ENCODE peak calls at places on chromosomes 2 and 18, in six cellular contexts. One of them, this sample, is unnamed.

GRCh38 chr2:53476800-53477199 is 290.8 kb upstream of the CHAC2 start:
- DNase-seq in IMR-90: no peak
- DNase-seq in H1: no peak
- DNase-seq in H9: no peak
- DNase-seq in trophoblast cell: peak; percentile 84
- DNase-seq in mesenchymal stem cell: no peak
- DNase-seq in this sample: no peak

GRCh38 chr2:223247136-223247535 is 195.1 kb downstream of the KCNE4 start:
- DNase-seq in IMR-90: peak; percentile 43
- DNase-seq in trophoblast cell: peak; percentile 49
- DNase-seq in H1: no peak
- DNase-seq in mesenchymal stem cell: peak; percentile 40
- DNase-seq in H9: no peak
- DNase-seq in this sample: no peak

GRCh38 chr2:19902272-19902730 is 518 bp upstream of the TTC32 start:
- DNase-seq in H9: no peak
- DNase-seq in H1: no peak
- DNase-seq in IMR-90: no peak
- DNase-seq in mesenchymal stem cell: no peak
- DNase-seq in trophoblast cell: no peak
- DNase-seq in this sample: no peak

GRCh38 chr18:75241705-75242104 is 31.1 kb downstream of the TSHZ1 start:
- DNase-seq in trophoblast cell: no peak
- DNase-seq in mesenchymal stem cell: no peak
- DNase-seq in H1: no peak
- DNase-seq in IMR-90: no peak
- DNase-seq in H9: no peak
- DNase-seq in this sample: no peak

GRCh38 chr18:58325521-58325908 is 281.5 kb downstream of the NEDD4L start:
- DNase-seq in mesenchymal stem cell: no peak
- DNase-seq in trophoblast cell: no peak
- DNase-seq in H9: no peak
- DNase-seq in IMR-90: peak; percentile 33
- DNase-seq in H1: no peak
- DNase-seq in this sample: no peak

GRCh38 chr2:98915751-98916358 is 20.2 kb downstream of the CRACDL start:
- DNase-seq in trophoblast cell: no peak
- DNase-seq in IMR-90: peak; percentile 41
- DNase-seq in mesenchymal stem cell: no peak
- DNase-seq in H9: no peak
- DNase-seq in H1: no peak
- DNase-seq in this sample: no peak

GRCh38 chr18:77067315-77068061 is 65.1 kb downstream of the MBP start:
- DNase-seq in mesenchymal stem cell: peak; percentile 98
- DNase-seq in H1: no peak
- DNase-seq in H9: no peak
- DNase-seq in trophoblast cell: peak; percentile 72
- DNase-seq in IMR-90: peak; percentile 96
- DNase-seq in this sample: no peak

GRCh38 chr2:43605079-43605655 is 9.3 kb upstream of the THADA start:
- DNase-seq in trophoblast cell: peak; percentile 49
- DNase-seq in H9: peak; percentile 52
- DNase-seq in IMR-90: peak; percentile 72
- DNase-seq in H1: no peak
- DNase-seq in mesenchymal stem cell: peak; percentile 65
- DNase-seq in this sample: peak; percentile 18

GRCh38 chr2:28293416-28293815 is 99.2 kb upstream of the FOSL2 start:
- DNase-seq in IMR-90: no peak
- DNase-seq in H1: no peak
- DNase-seq in H9: no peak
- DNase-seq in mesenchymal stem cell: no peak
- DNase-seq in trophoblast cell: peak; percentile 78
- DNase-seq in this sample: no peak

GRCh38 chr18:74529378-74529777 is 4.9 kb upstream of the CNDP1 start:
- DNase-seq in mesenchymal stem cell: no peak
- DNase-seq in IMR-90: no peak
- DNase-seq in H1: no peak
- DNase-seq in trophoblast cell: no peak
- DNase-seq in H9: peak; percentile 6
- DNase-seq in this sample: no peak

GRCh38 chr2:43178602-43179542 is 47.5 kb downstream of the ZFP36L2 start:
- DNase-seq in H9: peak; percentile 87
- DNase-seq in H1: peak; percentile 70
- DNase-seq in mesenchymal stem cell: peak; percentile 90
- DNase-seq in trophoblast cell: peak; percentile 55
- DNase-seq in IMR-90: peak; percentile 82
- DNase-seq in this sample: no peak

GRCh38 chr2:121071058-121071504 is 213.9 kb downstream of the TFCP2L1 start:
- DNase-seq in mesenchymal stem cell: peak; percentile 62
- DNase-seq in trophoblast cell: peak; percentile 76
- DNase-seq in H9: peak; percentile 84
- DNase-seq in H1: peak; percentile 98
- DNase-seq in IMR-90: peak; percentile 31
- DNase-seq in this sample: peak; percentile 71

GRCh38 chr2:74833418-74834233 is at the start of gene HK2:
- DNase-seq in trophoblast cell: peak; percentile 87
- DNase-seq in IMR-90: peak; percentile 88
- DNase-seq in mesenchymal stem cell: peak; percentile 89
- DNase-seq in H9: peak; percentile 92
- DNase-seq in H1: peak; percentile 79
- DNase-seq in this sample: peak; percentile 89

GRCh38 chr2:47226124-47227040 is 71.3 kb upstream of the STPG4 start:
- DNase-seq in IMR-90: peak; percentile 51
- DNase-seq in H1: no peak
- DNase-seq in trophoblast cell: no peak
- DNase-seq in mesenchymal stem cell: peak; percentile 83
- DNase-seq in H9: no peak
- DNase-seq in this sample: no peak

GRCh38 chr18:36856815-36857214 is 27.9 kb downstream of the KIAA1328 start:
- DNase-seq in H9: no peak
- DNase-seq in trophoblast cell: no peak
- DNase-seq in H1: no peak
- DNase-seq in IMR-90: no peak
- DNase-seq in mesenchymal stem cell: no peak
- DNase-seq in this sample: no peak

GRCh38 chr18:4544131-4544530 is 89.0 kb upstream of the DLGAP1 start:
- DNase-seq in mesenchymal stem cell: no peak
- DNase-seq in H1: no peak
- DNase-seq in H9: no peak
- DNase-seq in trophoblast cell: no peak
- DNase-seq in IMR-90: no peak
- DNase-seq in this sample: no peak

GRCh38 chr2:72755647-72756423 is 70.0 kb downstream of the EXOC6B start:
- DNase-seq in trophoblast cell: peak; percentile 74
- DNase-seq in H9: no peak
- DNase-seq in mesenchymal stem cell: no peak
- DNase-seq in IMR-90: peak; percentile 1
- DNase-seq in H1: no peak
- DNase-seq in this sample: no peak

GRCh38 chr2:202278944-202279343 is 13.4 kb downstream of the NOP58 start:
- DNase-seq in trophoblast cell: peak; percentile 71
- DNase-seq in IMR-90: peak; percentile 78
- DNase-seq in H9: no peak
- DNase-seq in mesenchymal stem cell: peak; percentile 80
- DNase-seq in H1: no peak
- DNase-seq in this sample: no peak

GRCh38 chr2:181457121-181457740 is at the start of gene ITGA4:
- DNase-seq in H9: peak; percentile 80
- DNase-seq in H1: peak; percentile 90
- DNase-seq in trophoblast cell: peak; percentile 42
- DNase-seq in mesenchymal stem cell: peak; percentile 76
- DNase-seq in IMR-90: peak; percentile 65
- DNase-seq in this sample: peak; percentile 68
- H3K23ac ChIP-seq in H9: no peak within 1 kb of the TSS
- H3K23ac ChIP-seq in H1: no peak within 1 kb of the TSS
- H3K23ac ChIP-seq in trophoblast cell: no peak within 1 kb of the TSS
- H3K23ac ChIP-seq in mesenchymal stem cell: no peak within 1 kb of the TSS
- H3K23ac ChIP-seq in IMR-90: no peak within 1 kb of the TSS
- H3K23ac ChIP-seq in this sample: peak within 1 kb of the TSS; percentile 85

DNA sequence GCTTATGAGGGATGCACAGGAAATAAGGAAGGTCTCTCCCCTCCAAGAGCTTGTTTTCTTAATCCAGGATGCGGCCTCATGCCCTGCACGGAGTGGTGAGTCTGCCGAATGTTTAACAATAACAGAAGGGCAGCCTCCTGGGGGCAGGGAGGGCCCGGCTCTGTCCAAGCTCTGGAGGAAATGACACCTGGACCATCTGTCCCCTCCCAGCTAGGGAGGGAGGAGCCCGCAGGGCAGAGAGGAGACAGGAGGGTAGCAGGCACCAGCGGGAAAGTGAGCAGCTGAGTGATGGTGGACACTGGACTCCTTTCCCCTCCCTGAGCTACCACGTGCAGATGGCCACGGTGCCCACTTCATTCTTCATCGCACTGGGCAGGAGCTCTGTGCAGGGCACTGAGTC is 398.2 kb upstream of the MYT1L start:
- DNase-seq in IMR-90: no peak
- DNase-seq in H9: no peak
- DNase-seq in trophoblast cell: no peak
- DNase-seq in mesenchymal stem cell: no peak
- DNase-seq in H1: no peak
- DNase-seq in this sample: no peak
- H3K9me3 ChIP-seq in IMR-90: peaks cover 60% of the 10 kb centered on the region
- H3K9me3 ChIP-seq in H9: no peaks in the 10 kb centered on the region
- H3K9me3 ChIP-seq in trophoblast cell: peaks cover 2% of the 10 kb centered on the region
- H3K9me3 ChIP-seq in mesenchymal stem cell: no peaks in the 10 kb centered on the region
- H3K9me3 ChIP-seq in H1: no peaks in the 10 kb centered on the region
- H3K9me3 ChIP-seq in this sample: no peaks in the 10 kb centered on the region

GRCh38 chr18:13611616-13612110 is 114.7 kb downstream of the FAM210A start:
- DNase-seq in mesenchymal stem cell: peak; percentile 1
- DNase-seq in H9: peak; percentile 28
- DNase-seq in IMR-90: peak; percentile 9
- DNase-seq in H1: no peak
- DNase-seq in trophoblast cell: peak; percentile 54
- DNase-seq in this sample: peak; percentile 17
- H3K23ac ChIP-seq in mesenchymal stem cell: no peak overlapping the region
- H3K23ac ChIP-seq in H9: no peak overlapping the region
- H3K23ac ChIP-seq in IMR-90: no peak overlapping the region
- H3K23ac ChIP-seq in H1: no peak overlapping the region
- H3K23ac ChIP-seq in trophoblast cell: no peak overlapping the region
- H3K23ac ChIP-seq in this sample: peak overlapping the region; percentile 44

DNA sequence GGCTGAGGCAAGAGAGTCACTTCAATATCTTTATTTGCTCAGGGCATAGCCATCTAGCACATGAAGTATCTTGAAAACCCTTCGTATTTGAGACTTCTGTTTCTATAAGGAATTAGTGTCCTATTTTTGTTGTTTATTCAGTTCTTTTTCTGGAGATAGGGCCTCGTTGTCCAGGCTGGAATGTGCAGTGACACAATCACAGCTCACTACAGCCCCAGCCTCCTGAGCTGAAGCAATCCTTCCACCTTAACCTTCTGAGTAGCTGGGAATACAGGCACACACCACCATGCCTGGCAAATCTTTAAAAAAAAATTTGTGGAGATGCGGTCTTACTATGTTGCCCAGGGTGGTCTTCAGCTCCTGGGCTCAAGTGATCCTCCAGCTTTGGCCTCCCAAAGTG is 50.6 kb downstream of the PSMD14 start:
- DNase-seq in mesenchymal stem cell: peak; percentile 47
- DNase-seq in IMR-90: no peak
- DNase-seq in H1: no peak
- DNase-seq in trophoblast cell: peak; percentile 17
- DNase-seq in H9: no peak
- DNase-seq in this sample: no peak
- H3K9me3 ChIP-seq in mesenchymal stem cell: peaks cover 40% of the 10 kb centered on the region
- H3K9me3 ChIP-seq in IMR-90: peaks cover 8% of the 10 kb centered on the region
- H3K9me3 ChIP-seq in H1: peaks cover 18% of the 10 kb centered on the region
- H3K9me3 ChIP-seq in trophoblast cell: peaks cover 2% of the 10 kb centered on the region
- H3K9me3 ChIP-seq in H9: no peaks in the 10 kb centered on the region
- H3K9me3 ChIP-seq in this sample: peaks cover 3% of the 10 kb centered on the region

GRCh38 chr2:63843093-63843492 is 1.4 kb downstream of the UGP2 start:
- DNase-seq in H1: no peak
- DNase-seq in mesenchymal stem cell: no peak
- DNase-seq in IMR-90: no peak
- DNase-seq in H9: no peak
- DNase-seq in trophoblast cell: no peak
- DNase-seq in this sample: no peak

GRCh38 chr2:63842149-63843061 is 709 bp downstream of the UGP2 start:
- DNase-seq in H9: no peak
- DNase-seq in H1: no peak
- DNase-seq in mesenchymal stem cell: peak; percentile 84
- DNase-seq in trophoblast cell: peak; percentile 69
- DNase-seq in IMR-90: peak; percentile 81
- DNase-seq in this sample: no peak

GRCh38 chr2:63840785-63841253 is 877 bp upstream of the UGP2 start:
- DNase-seq in H9: peak; percentile 99
- DNase-seq in trophoblast cell: peak; percentile 98
- DNase-seq in mesenchymal stem cell: peak; percentile 98
- DNase-seq in H1: peak; percentile 98
- DNase-seq in IMR-90: peak; percentile 97
- DNase-seq in this sample: peak; percentile 96

GRCh38 chr2:63841254-63842022 is at the start of gene UGP2:
- DNase-seq in trophoblast cell: peak; percentile 90
- DNase-seq in IMR-90: peak; percentile 92
- DNase-seq in mesenchymal stem cell: peak; percentile 96
- DNase-seq in H1: peak; percentile 88
- DNase-seq in H9: peak; percentile 95
- DNase-seq in this sample: peak; percentile 88

GRCh38 chr2:63840081-63840784 is 1.5 kb upstream of the UGP2 start:
- DNase-seq in H9: no peak
- DNase-seq in IMR-90: no peak
- DNase-seq in mesenchymal stem cell: peak; percentile 14
- DNase-seq in H1: no peak
- DNase-seq in trophoblast cell: peak; percentile 51
- DNase-seq in this sample: peak; percentile 74
- H3K23ac ChIP-seq in H9: no peak overlapping the region
- H3K23ac ChIP-seq in IMR-90: peak overlapping the region; percentile 77
- H3K23ac ChIP-seq in mesenchymal stem cell: no peak overlapping the region
- H3K23ac ChIP-seq in H1: peak overlapping the region; percentile 65
- H3K23ac ChIP-seq in trophoblast cell: no peak overlapping the region
- H3K23ac ChIP-seq in this sample: peak overlapping the region; percentile 96

GRCh38 chr2:45007961-45008295 is 1.3 kb downstream of the SIX2 start:
- DNase-seq in trophoblast cell: no peak
- DNase-seq in H1: peak; percentile 52
- DNase-seq in IMR-90: no peak
- DNase-seq in mesenchymal stem cell: no peak
- DNase-seq in H9: no peak
- DNase-seq in this sample: no peak
- H3K9me3 ChIP-seq in trophoblast cell: peaks cover 7% of the 10 kb centered on the region
- H3K9me3 ChIP-seq in H1: no peaks in the 10 kb centered on the region
- H3K9me3 ChIP-seq in IMR-90: peaks cover 13% of the 10 kb centered on the region
- H3K9me3 ChIP-seq in mesenchymal stem cell: no peaks in the 10 kb centered on the region
- H3K9me3 ChIP-seq in H9: no peaks in the 10 kb centered on the region
- H3K9me3 ChIP-seq in this sample: peaks cover 4% of the 10 kb centered on the region

GRCh38 chr2:119433636-119434327 is 2.1 kb downstream of the TMEM37 start:
- DNase-seq in trophoblast cell: no peak
- DNase-seq in mesenchymal stem cell: no peak
- DNase-seq in H1: no peak
- DNase-seq in IMR-90: no peak
- DNase-seq in H9: peak; percentile 22
- DNase-seq in this sample: no peak

GRCh38 chr2:119432882-119433522 is 1.3 kb downstream of the TMEM37 start:
- DNase-seq in trophoblast cell: no peak
- DNase-seq in H9: peak; percentile 46
- DNase-seq in IMR-90: no peak
- DNase-seq in mesenchymal stem cell: no peak
- DNase-seq in H1: no peak
- DNase-seq in this sample: no peak

GRCh38 chr2:119435148-119435952 is 3.7 kb downstream of the TMEM37 start:
- DNase-seq in H1: no peak
- DNase-seq in mesenchymal stem cell: no peak
- DNase-seq in IMR-90: no peak
- DNase-seq in H9: peak; percentile 8
- DNase-seq in trophoblast cell: no peak
- DNase-seq in this sample: no peak

GRCh38 chr2:119435953-119436297 is 4.3 kb downstream of the TMEM37 start:
- DNase-seq in trophoblast cell: no peak
- DNase-seq in IMR-90: no peak
- DNase-seq in mesenchymal stem cell: no peak
- DNase-seq in H1: no peak
- DNase-seq in H9: peak; percentile 12
- DNase-seq in this sample: no peak

GRCh38 chr2:119434664-119435063 is 3.0 kb downstream of the TMEM37 start:
- DNase-seq in trophoblast cell: no peak
- DNase-seq in IMR-90: no peak
- DNase-seq in H1: no peak
- DNase-seq in mesenchymal stem cell: no peak
- DNase-seq in H9: peak; percentile 53
- DNase-seq in this sample: no peak
- H3K23ac ChIP-seq in trophoblast cell: no peak overlapping the region
- H3K23ac ChIP-seq in IMR-90: no peak overlapping the region
- H3K23ac ChIP-seq in H1: no peak overlapping the region
- H3K23ac ChIP-seq in mesenchymal stem cell: no peak overlapping the region
- H3K23ac ChIP-seq in H9: no peak overlapping the region
- H3K23ac ChIP-seq in this sample: no peak overlapping the region